ENCODE peak calls at places on chromosome 6, in four cellular contexts. D is gastrocnemius medialis, U is A549, H is IMR-90. X is an unnamed sample.

GRCh38 chr6:154370545-154370944 is 13.9 kb upstream of the IPCEF1 start:
- DNase-seq in D (no peak), U (peak), H (peak), X (no peak)

GRCh38 chr6:68039641-68040311 is 595.3 kb upstream of the ADGRB3 start:
- DNase-seq in D (no peak), U (no peak), H (no peak), X (no peak)

GRCh38 chr6:157217894-157218370 is 105.4 kb downstream of the TMEM242 start:
- DNase-seq in D (no peak), U (no peak), H (no peak), X (peak)

GRCh38 chr6:123829302-123829953 is 25.8 kb downstream of the NKAIN2 start:
- DNase-seq in D (no peak), U (peak), H (peak), X (no peak)

GRCh38 chr6:105510746-105511145 is 107.9 kb upstream of the PREP start:
- DNase-seq in D (no peak), U (no peak), H (peak), X (no peak)

GRCh38 chr6:104940238-104940880 is 16.5 kb upstream of the LIN28B start:
- DNase-seq in D (no peak), U (no peak), H (no peak), X (no peak)

GRCh38 chr6:25332671-25333071 is 53.5 kb downstream of the CARMIL1 start:
- DNase-seq in D (no peak), U (no peak), H (no peak), X (no peak)

GRCh38 chr6:76043690-76044089 is 28.8 kb downstream of the IMPG1 start:
- DNase-seq in D (no peak), U (no peak), H (no peak), X (no peak)

GRCh38 chr6:80639243-80639642 is 532.8 kb downstream of the BCKDHB start:
- DNase-seq in D (no peak), U (peak), H (peak), X (no peak)

GRCh38 chr6:74939309-74939708 is 266.5 kb downstream of the COL12A1 start:
- DNase-seq in D (no peak), U (peak), H (no peak), X (no peak)

GRCh38 chr6:44253307-44254101 is 3.8 kb downstream of the SLC35B2 start:
- DNase-seq in D (no peak), U (peak), H (no peak), X (no peak)

GRCh38 chr6:45920819-45921511 is 94.7 kb downstream of the CLIC5 start:
- DNase-seq in D (no peak), U (no peak), H (no peak), X (no peak)

GRCh38 chr6:134363323-134364039 is 45.6 kb upstream of the SGK1 start:
- DNase-seq in D (no peak), U (peak), H (peak), X (no peak)

GRCh38 chr6:36226648-36227047 is 30.1 kb downstream of the BRPF3 start:
- DNase-seq in D (no peak), U (no peak), H (no peak), X (no peak)

GRCh38 chr6:170265655-170266054 is 25.2 kb downstream of the DLL1 start:
- DNase-seq in D (peak), U (no peak), H (no peak), X (no peak)

GRCh38 chr6:21628162-21628561 is 34.6 kb downstream of the SOX4 start:
- DNase-seq in D (no peak), U (no peak), H (no peak), X (no peak)

GRCh38 chr6:36633915-36634314 is 39.8 kb downstream of the SRSF3 start:
- DNase-seq in D (no peak), U (no peak), H (peak), X (no peak)

GRCh38 chr6:136067731-136068341 is 182.3 kb downstream of the MTFR2 start:
- DNase-seq in D (no peak), U (no peak), H (peak), X (no peak)

GRCh38 chr6:36546664-36546957 is 668 bp downstream of the STK38 start:
- DNase-seq in D (no peak), U (no peak), H (no peak), X (no peak)

GRCh38 chr6:2857580-2858337 is 16.1 kb upstream of the SERPINB1 start:
- DNase-seq in D (no peak), U (peak), H (peak), X (no peak)

GRCh38 chr6:11538049-11538798 is 675 bp downstream of the TMEM170B start:
- DNase-seq in D (peak), U (no peak), H (no peak), X (no peak)

GRCh38 chr6:89221971-89222887 is 5.1 kb upstream of the GABRR1 start:
- DNase-seq in D (no peak), U (no peak), H (no peak), X (no peak)

GRCh38 chr6:168618546-168619315 is 177.7 kb downstream of the SMOC2 start:
- DNase-seq in D (no peak), U (no peak), H (no peak), X (no peak)

GRCh38 chr6:123841067-123841896 is 37.6 kb downstream of the NKAIN2 start:
- DNase-seq in D (no peak), U (no peak), H (no peak), X (no peak)

GRCh38 chr6:133890941-133891813 is 2.3 kb downstream of the TCF21 start:
- DNase-seq in D (no peak), U (peak), H (peak), X (no peak)

GRCh38 chr6:107786709-107787588 is 37.2 kb downstream of the SCML4 start:
- DNase-seq in D (peak), U (no peak), H (no peak), X (no peak)

GRCh38 chr6:9890469-9890868 is 524.4 kb downstream of the TFAP2A start:
- DNase-seq in D (no peak), U (no peak), H (no peak), X (no peak)

GRCh38 chr6:9896806-9897205 is 518.1 kb downstream of the TFAP2A start:
- DNase-seq in D (no peak), U (no peak), H (no peak), X (no peak)

GRCh38 chr6:9890893-9891292 is 524.0 kb downstream of the TFAP2A start:
- DNase-seq in D (no peak), U (no peak), H (no peak), X (no peak)
- TF ChIP-seq POLR2A in D (no peak), U (no peak), H (no peak), X (no peak)

DNA sequence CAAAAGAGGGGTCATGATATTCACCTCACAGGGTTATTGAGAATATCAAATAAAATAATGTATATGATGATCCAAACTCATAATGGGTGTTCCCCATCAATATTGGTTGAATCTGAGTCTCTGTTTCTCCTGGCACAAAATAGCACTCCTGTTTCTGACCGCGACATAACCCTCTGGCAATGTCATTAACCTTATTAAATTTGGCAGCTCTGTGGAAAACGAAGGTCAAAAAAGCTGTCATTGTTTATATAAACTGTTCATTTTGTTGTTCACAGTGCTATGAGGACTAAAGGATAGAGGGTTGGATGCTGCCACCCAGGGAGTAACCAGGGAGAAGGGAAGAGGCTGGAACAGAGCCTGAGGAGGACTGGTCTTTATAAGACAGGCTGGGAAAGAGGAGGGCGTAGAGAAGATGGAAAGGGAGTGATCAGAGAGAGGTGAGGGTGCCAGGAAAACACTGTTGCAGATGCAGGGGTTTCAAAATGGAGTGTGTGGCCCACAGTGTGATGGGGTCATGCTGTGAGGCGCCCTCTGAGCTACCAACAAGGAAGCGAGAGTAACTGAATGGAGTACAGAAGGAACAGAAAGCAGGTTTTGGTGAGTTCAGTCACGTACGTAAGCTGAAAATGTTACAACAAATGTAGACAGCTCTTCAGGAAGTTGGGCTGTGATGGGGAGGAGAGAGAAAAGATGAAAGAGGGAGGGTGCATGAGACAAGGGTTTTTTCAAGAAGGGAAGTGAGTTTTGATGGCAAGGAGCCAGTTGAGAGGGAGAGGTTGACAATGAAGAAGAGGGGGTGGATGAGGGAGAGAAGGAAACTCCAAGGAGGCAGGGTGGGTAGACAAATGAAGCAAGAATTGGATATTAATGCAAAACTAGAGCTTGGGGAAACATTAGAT is 251.6 kb upstream of the TAB2 start:
- DNase-seq in D (no peak), U (no peak), H (no peak), X (no peak)
- TF ChIP-seq POLR2A in D (no peak), U (no peak), H (no peak), X (no peak)

DNA sequence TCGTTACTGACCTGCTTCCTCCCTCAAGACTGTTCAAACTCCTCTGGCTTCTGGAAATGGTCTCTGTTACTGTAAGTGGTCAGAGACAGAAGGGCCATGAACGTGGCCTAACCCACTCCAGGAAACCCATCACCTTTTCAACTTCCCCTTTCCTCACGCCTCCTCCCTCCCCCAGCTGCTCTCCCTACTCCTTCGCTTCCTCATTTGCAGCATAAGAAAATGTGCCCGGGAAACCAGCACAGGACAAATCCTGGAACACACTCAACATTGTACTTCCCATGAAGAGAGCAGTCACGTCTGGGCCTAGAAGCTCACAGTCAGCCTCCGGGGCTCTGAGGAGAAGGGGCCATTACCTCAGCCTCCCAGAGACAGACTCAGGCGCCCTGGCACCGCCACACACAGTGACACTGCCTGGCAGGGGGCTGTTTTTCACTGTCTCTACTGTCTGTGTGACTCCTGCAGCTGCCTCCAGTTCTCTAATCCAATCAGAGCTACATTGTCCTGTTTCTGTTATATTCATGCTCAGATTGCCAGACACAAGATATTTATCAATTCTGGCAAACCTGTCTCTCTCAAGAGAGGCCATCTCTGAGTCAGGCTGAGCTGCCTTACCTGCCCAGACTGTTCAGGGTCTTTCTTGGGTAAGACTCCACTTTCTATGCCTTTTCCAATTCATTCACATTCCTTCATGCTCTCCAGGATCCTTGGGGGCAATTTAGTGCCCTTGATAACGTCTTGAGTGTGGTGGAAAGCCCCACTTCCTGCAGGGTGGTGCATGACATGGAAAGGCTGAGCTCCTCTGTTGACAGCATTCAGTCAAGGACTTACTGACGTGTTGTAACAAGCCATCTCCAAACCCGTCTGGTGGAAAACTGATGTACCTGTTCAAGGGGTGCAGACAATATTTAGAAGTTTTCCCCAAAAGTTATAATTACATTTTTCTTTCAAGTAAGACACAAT is 242.2 kb downstream of the HIVEP2 start:
- DNase-seq in D (peak), U (no peak), H (no peak), X (peak)
- TF ChIP-seq POLR2A in D (no peak), U (no peak), H (no peak), X (no peak)

DNA sequence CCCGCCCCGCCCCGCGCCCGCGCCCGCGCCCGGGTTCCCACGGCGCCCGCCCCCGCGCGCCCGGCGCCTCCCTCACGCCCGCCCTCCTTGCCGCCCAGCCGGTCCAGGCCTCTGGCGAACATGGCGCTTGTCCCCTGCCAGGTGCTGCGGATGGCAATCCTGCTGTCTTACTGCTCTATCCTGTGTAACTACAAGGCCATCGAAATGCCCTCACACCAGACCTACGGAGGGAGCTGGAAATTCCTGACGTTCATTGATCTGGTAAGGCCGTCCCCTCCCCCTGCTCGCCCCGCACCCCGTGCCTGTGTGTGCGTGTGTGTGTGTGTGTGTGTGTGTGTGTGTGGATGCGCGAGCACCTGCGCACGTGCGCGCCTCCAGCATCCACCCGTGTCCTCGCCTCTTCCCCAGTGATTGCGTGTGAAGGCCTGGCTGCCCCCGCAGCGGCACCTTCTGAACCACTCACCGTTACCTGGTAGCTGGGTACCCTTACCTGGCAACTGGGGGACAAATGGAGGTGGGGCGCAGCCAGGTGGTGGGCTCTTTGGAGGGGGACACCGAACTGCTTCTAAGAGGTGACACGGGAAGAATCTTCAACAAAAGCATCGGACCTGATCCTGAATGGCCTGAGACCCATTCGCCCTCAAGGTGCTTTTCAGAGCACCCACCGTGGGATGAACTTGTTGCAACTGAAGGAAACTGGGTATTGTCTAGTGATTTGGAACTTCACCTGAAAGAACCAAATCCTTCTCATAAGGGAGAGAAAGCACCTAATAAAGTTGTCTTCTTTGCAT is at the start of gene AIG1:
- DNase-seq in D (peak), U (no peak), H (no peak), X (peak)
- TF ChIP-seq POLR2A in D (no peak), U (peak), H (no peak), X (no peak)

DNA sequence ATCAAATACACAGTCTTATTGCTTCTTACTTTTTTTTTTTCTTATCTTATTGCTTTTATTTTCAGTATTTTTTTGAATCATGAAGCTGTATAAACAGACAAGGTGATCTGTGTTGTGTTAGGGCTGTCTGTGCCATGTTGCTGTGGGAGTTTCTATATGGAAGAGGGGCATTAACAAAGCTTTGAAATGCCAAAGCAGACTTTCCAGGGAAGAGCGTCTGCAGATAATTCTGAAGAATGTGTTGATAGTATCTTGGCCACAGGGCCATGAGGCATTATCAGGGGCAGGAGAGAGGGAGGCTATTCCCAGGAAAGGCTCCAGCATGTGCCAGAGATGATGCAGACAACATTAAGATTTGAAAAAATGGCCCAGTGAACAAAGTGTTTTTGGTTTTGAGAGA is 354.5 kb downstream of the UTRN start:
- DNase-seq in D (no peak), U (no peak), H (no peak), X (no peak)
- TF ChIP-seq POLR2A in D (no peak), U (no peak), H (no peak), X (no peak)